ENCODE peak calls at places on chromosome 16, in seven cellular contexts. One of them, this sample, is unnamed.
A peak's percentile ranks its signal among the peaks of the same experiment; 100 is the strongest.

GRCh38 chr16:14110728-14111251 is 39.7 kb downstream of the MRTFB start:
- DNase-seq in upper lobe of right lung: no peak
- DNase-seq in fibroblast of mammary gland: no peak
- DNase-seq in uterus: no peak
- DNase-seq in foreskin fibroblast: no peak
- DNase-seq in lower lobe of right lung: no peak
- DNase-seq in bronchial epithelial cell: no peak
- DNase-seq in this sample: no peak

GRCh38 chr16:68113059-68113757 is 28.0 kb downstream of the NFATC3 start:
- DNase-seq in upper lobe of right lung: no peak
- DNase-seq in fibroblast of mammary gland: no peak
- DNase-seq in uterus: no peak
- DNase-seq in foreskin fibroblast: no peak
- DNase-seq in lower lobe of right lung: no peak
- DNase-seq in bronchial epithelial cell: no peak
- DNase-seq in this sample: no peak

GRCh38 chr16:57708168-57708567 is 13.6 kb downstream of the DRC7 start:
- DNase-seq in upper lobe of right lung: no peak
- DNase-seq in fibroblast of mammary gland: no peak
- DNase-seq in uterus: no peak
- DNase-seq in foreskin fibroblast: no peak
- DNase-seq in lower lobe of right lung: no peak
- DNase-seq in bronchial epithelial cell: no peak
- DNase-seq in this sample: no peak

GRCh38 chr16:89044394-89045180 is 49.1 kb upstream of the ACSF3 start:
- DNase-seq in upper lobe of right lung: peak; percentile 53
- DNase-seq in fibroblast of mammary gland: no peak
- DNase-seq in uterus: no peak
- DNase-seq in foreskin fibroblast: no peak
- DNase-seq in lower lobe of right lung: peak; percentile 20
- DNase-seq in bronchial epithelial cell: no peak
- DNase-seq in this sample: no peak

GRCh38 chr16:20774703-20775362 is 11.0 kb downstream of the ACSM3 start:
- DNase-seq in upper lobe of right lung: peak; percentile 87
- DNase-seq in fibroblast of mammary gland: peak; percentile 60
- DNase-seq in uterus: no peak
- DNase-seq in foreskin fibroblast: peak; percentile 38
- DNase-seq in lower lobe of right lung: peak; percentile 86
- DNase-seq in bronchial epithelial cell: peak; percentile 82
- DNase-seq in this sample: peak; percentile 83

GRCh38 chr16:4882633-4883285 is 35.5 kb downstream of the UBN1 start:
- DNase-seq in upper lobe of right lung: no peak
- DNase-seq in fibroblast of mammary gland: peak; percentile 59
- DNase-seq in uterus: no peak
- DNase-seq in foreskin fibroblast: peak; percentile 35
- DNase-seq in lower lobe of right lung: no peak
- DNase-seq in bronchial epithelial cell: peak; percentile 83
- DNase-seq in this sample: peak; percentile 78

GRCh38 chr16:14372471-14372870 is 257.6 kb downstream of the PARN start:
- DNase-seq in upper lobe of right lung: no peak
- DNase-seq in fibroblast of mammary gland: no peak
- DNase-seq in uterus: no peak
- DNase-seq in foreskin fibroblast: no peak
- DNase-seq in lower lobe of right lung: no peak
- DNase-seq in bronchial epithelial cell: no peak
- DNase-seq in this sample: no peak

GRCh38 chr16:56726926-56727325 is 3.0 kb upstream of the NUP93 start:
- DNase-seq in upper lobe of right lung: no peak
- DNase-seq in fibroblast of mammary gland: no peak
- DNase-seq in uterus: no peak
- DNase-seq in foreskin fibroblast: no peak
- DNase-seq in lower lobe of right lung: no peak
- DNase-seq in bronchial epithelial cell: no peak
- DNase-seq in this sample: no peak

GRCh38 chr16:27268376-27269299 is at the start of gene NSMCE1:
- DNase-seq in upper lobe of right lung: peak; percentile 99
- DNase-seq in fibroblast of mammary gland: peak; percentile 96
- DNase-seq in uterus: peak; percentile 98
- DNase-seq in foreskin fibroblast: peak; percentile 96
- DNase-seq in lower lobe of right lung: peak; percentile 98
- DNase-seq in bronchial epithelial cell: peak; percentile 84
- DNase-seq in this sample: peak; percentile 94

GRCh38 chr16:77220427-77220826 is 21.2 kb downstream of the SYCE1L start:
- DNase-seq in upper lobe of right lung: no peak
- DNase-seq in fibroblast of mammary gland: no peak
- DNase-seq in uterus: no peak
- DNase-seq in foreskin fibroblast: no peak
- DNase-seq in lower lobe of right lung: no peak
- DNase-seq in bronchial epithelial cell: no peak
- DNase-seq in this sample: no peak

GRCh38 chr16:77219437-77219836 is 20.2 kb downstream of the SYCE1L start:
- DNase-seq in upper lobe of right lung: no peak
- DNase-seq in fibroblast of mammary gland: no peak
- DNase-seq in uterus: no peak
- DNase-seq in foreskin fibroblast: no peak
- DNase-seq in lower lobe of right lung: no peak
- DNase-seq in bronchial epithelial cell: peak; percentile 78
- DNase-seq in this sample: peak; percentile 44

GRCh38 chr16:77221482-77221881 is 22.3 kb downstream of the SYCE1L start:
- DNase-seq in upper lobe of right lung: no peak
- DNase-seq in fibroblast of mammary gland: no peak
- DNase-seq in uterus: no peak
- DNase-seq in foreskin fibroblast: no peak
- DNase-seq in lower lobe of right lung: no peak
- DNase-seq in bronchial epithelial cell: no peak
- DNase-seq in this sample: no peak

GRCh38 chr16:77225182-77225581 is 26.0 kb downstream of the SYCE1L start:
- DNase-seq in upper lobe of right lung: no peak
- DNase-seq in fibroblast of mammary gland: no peak
- DNase-seq in uterus: no peak
- DNase-seq in foreskin fibroblast: no peak
- DNase-seq in lower lobe of right lung: no peak
- DNase-seq in bronchial epithelial cell: no peak
- DNase-seq in this sample: no peak

DNA sequence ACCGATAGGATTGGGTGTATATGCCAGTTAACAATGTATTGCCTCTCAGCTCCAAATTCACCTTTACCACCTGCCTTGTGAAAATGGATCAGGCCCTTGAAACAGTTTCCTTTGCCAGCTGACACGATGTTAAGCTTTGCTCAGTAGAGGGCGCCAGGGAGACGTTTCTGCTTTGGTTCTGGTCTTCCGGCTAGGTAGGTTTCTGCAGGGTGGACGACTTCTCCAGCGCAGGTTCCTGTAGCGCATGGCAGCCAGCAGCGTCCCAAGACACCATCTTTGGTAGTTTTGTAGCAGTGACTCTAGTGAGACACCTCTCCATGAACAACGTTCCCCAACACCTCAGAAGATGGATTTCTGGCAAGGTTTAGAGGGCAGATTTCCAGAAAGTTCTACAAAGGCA is 24.0 kb downstream of the SYCE1L start:
- DNase-seq in upper lobe of right lung: no peak
- DNase-seq in fibroblast of mammary gland: no peak
- DNase-seq in uterus: no peak
- DNase-seq in foreskin fibroblast: no peak
- DNase-seq in lower lobe of right lung: no peak
- DNase-seq in bronchial epithelial cell: no peak
- DNase-seq in this sample: no peak
- TF ChIP-seq CTCF in upper lobe of right lung: peak; percentile 27
- TF ChIP-seq CTCF in fibroblast of mammary gland: peak; percentile 47
- TF ChIP-seq CTCF in uterus: no peak
- TF ChIP-seq CTCF in foreskin fibroblast: peak; percentile 11
- TF ChIP-seq CTCF in lower lobe of right lung: no peak
- TF ChIP-seq CTCF in bronchial epithelial cell: peak; percentile 28
- TF ChIP-seq CTCF in this sample: peak; percentile 32

DNA sequence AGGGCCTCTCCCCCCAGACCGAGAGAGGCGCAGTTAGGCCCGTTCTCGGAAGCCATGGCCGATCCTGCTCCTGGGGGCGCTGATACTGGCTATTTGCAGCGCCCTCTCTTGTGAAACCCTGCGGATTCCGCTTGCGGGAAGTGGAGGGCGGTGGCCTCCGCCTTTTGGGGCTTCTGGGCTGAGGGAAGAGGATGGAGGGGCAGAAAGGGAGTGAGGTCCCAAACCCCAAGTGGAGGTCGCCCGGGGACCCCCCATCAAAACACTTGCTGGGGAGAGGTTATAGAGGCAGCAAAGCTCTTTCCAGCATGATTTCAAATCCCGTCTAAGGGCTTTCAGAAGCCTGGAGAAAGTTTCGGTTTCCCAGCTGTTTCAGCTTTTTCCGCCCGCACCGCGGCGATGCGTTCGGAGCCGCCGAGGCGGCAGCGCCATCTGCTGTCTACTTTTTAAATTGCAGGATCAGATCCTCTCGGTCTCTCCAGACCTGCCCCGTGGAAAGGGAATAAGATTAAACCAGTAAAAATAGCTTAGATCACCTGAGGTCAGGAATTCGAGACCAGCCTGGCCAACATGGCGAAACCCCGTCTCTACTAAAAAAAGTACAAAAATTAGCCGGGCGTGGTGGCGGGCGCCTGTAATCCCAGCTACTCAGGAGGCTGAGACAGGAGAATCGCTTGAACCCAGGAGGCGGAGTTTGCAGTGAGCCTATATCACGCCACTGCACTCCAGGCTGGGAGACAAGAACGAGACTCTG is 15.8 kb downstream of the SNX20 start:
- DNase-seq in upper lobe of right lung: peak; percentile 88
- DNase-seq in fibroblast of mammary gland: peak; percentile 64
- DNase-seq in uterus: peak; percentile 85
- DNase-seq in foreskin fibroblast: peak; percentile 53
- DNase-seq in lower lobe of right lung: peak; percentile 83
- DNase-seq in bronchial epithelial cell: peak; percentile 44
- DNase-seq in this sample: peak; percentile 62
- H3K4me3 ChIP-seq in upper lobe of right lung: peak overlapping the region; percentile 59
- H3K4me3 ChIP-seq in fibroblast of mammary gland: peak overlapping the region; percentile 55
- H3K4me3 ChIP-seq in uterus: peak overlapping the region; percentile 39
- H3K4me3 ChIP-seq in foreskin fibroblast: peak overlapping the region; percentile 55
- H3K4me3 ChIP-seq in lower lobe of right lung: peak overlapping the region; percentile 58
- H3K4me3 ChIP-seq in bronchial epithelial cell: peak overlapping the region; percentile 5
- H3K4me3 ChIP-seq in this sample: peak overlapping the region; percentile 45

DNA sequence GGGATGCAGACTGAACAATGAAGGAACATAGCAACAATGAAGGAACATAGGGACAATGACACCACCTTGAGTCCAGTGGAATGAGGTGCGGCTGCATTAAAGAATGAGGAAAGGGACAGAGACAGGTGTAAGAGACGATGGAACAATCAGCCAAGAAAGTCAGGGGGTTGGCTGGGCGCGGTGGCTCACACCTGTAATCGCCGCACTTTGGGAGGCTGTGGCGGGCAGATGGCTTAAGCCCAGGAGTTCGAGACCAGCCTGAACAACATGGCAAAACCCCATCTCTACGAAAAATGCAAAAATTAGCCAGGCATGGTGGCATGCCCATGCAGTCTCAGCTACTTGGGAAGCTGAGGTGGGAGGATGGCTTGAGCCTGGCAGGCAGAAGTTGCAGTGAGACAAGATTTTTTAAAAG is 13.6 kb upstream of the CBFB start:
- DNase-seq in upper lobe of right lung: peak; percentile 57
- DNase-seq in fibroblast of mammary gland: no peak
- DNase-seq in uterus: no peak
- DNase-seq in foreskin fibroblast: no peak
- DNase-seq in lower lobe of right lung: peak; percentile 30
- DNase-seq in bronchial epithelial cell: no peak
- DNase-seq in this sample: no peak
- TF ChIP-seq CTCF in upper lobe of right lung: no peak
- TF ChIP-seq CTCF in fibroblast of mammary gland: peak; percentile 1
- TF ChIP-seq CTCF in uterus: no peak
- TF ChIP-seq CTCF in foreskin fibroblast: no peak
- TF ChIP-seq CTCF in lower lobe of right lung: no peak
- TF ChIP-seq CTCF in bronchial epithelial cell: no peak
- TF ChIP-seq CTCF in this sample: peak; percentile 32

GRCh38 chr16:28575446-28576109 is 21.3 kb downstream of the SULT1A2 start:
- DNase-seq in upper lobe of right lung: no peak
- DNase-seq in fibroblast of mammary gland: no peak
- DNase-seq in uterus: no peak
- DNase-seq in foreskin fibroblast: no peak
- DNase-seq in lower lobe of right lung: no peak
- DNase-seq in bronchial epithelial cell: no peak
- DNase-seq in this sample: no peak
- H3K4me3 ChIP-seq in upper lobe of right lung: no peak overlapping the region
- H3K4me3 ChIP-seq in fibroblast of mammary gland: no peak overlapping the region
- H3K4me3 ChIP-seq in uterus: no peak overlapping the region
- H3K4me3 ChIP-seq in foreskin fibroblast: no peak overlapping the region
- H3K4me3 ChIP-seq in lower lobe of right lung: no peak overlapping the region
- H3K4me3 ChIP-seq in bronchial epithelial cell: no peak overlapping the region
- H3K4me3 ChIP-seq in this sample: no peak overlapping the region

DNA sequence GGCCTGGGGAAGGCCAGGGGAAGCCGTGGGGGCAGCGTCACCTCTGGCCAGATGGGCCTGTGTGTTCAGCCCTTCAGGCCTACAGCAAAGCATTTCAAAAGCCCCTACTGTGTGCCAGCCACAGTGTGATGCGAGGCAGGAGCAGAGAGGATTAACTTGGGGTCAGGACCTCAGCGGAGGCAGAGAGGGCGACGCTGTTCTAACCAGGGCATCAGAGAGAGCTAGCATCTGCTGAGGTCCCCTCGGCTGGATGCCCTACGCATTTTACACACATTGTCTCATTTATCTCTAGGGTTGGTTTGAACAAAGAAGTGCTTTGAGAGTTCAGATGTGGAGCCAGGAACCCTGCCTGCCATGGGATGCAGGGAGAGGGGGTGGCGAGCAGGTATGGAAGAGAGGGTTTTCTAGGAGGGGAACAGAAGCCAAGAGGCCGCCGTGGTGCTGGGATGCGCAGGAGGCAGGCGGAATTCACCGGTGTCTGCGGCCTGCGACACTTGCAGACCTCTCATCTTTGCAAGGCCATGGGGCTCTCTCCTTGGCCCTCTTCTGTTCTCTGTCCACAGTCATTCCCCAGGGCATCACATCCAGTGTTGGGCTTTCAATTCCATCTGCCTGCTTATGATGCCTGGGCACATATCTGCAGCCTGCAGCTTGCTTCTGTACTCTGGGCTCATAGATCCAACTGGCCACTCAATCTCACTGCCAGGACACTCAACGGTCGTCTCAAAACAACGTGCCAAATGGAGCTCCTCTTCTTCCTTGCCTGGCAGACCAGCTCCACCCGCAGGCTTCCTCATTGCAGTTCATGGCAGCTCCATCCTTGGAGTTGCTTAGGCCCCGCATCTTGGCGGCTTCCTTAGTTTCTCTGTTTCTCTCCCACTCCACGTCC is 8.1 kb upstream of the NKD1 start:
- DNase-seq in upper lobe of right lung: no peak
- DNase-seq in fibroblast of mammary gland: no peak
- DNase-seq in uterus: no peak
- DNase-seq in foreskin fibroblast: no peak
- DNase-seq in lower lobe of right lung: no peak
- DNase-seq in bronchial epithelial cell: no peak
- DNase-seq in this sample: no peak
- TF ChIP-seq CTCF in upper lobe of right lung: no peak
- TF ChIP-seq CTCF in fibroblast of mammary gland: no peak
- TF ChIP-seq CTCF in uterus: no peak
- TF ChIP-seq CTCF in foreskin fibroblast: no peak
- TF ChIP-seq CTCF in lower lobe of right lung: no peak
- TF ChIP-seq CTCF in bronchial epithelial cell: no peak
- TF ChIP-seq CTCF in this sample: no peak

GRCh38 chr16:83900611-83901010 is 1.7 kb downstream of the MLYCD start:
- DNase-seq in upper lobe of right lung: no peak
- DNase-seq in fibroblast of mammary gland: no peak
- DNase-seq in uterus: no peak
- DNase-seq in foreskin fibroblast: no peak
- DNase-seq in lower lobe of right lung: no peak
- DNase-seq in bronchial epithelial cell: no peak
- DNase-seq in this sample: no peak
- H3K4me3 ChIP-seq in upper lobe of right lung: peak overlapping the region; percentile 5
- H3K4me3 ChIP-seq in fibroblast of mammary gland: no peak overlapping the region
- H3K4me3 ChIP-seq in uterus: no peak overlapping the region
- H3K4me3 ChIP-seq in foreskin fibroblast: no peak overlapping the region
- H3K4me3 ChIP-seq in lower lobe of right lung: no peak overlapping the region
- H3K4me3 ChIP-seq in bronchial epithelial cell: no peak overlapping the region
- H3K4me3 ChIP-seq in this sample: no peak overlapping the region

GRCh38 chr16:50490828-50491227 is 57.4 kb upstream of the NKD1 start:
- DNase-seq in upper lobe of right lung: no peak
- DNase-seq in fibroblast of mammary gland: no peak
- DNase-seq in uterus: no peak
- DNase-seq in foreskin fibroblast: no peak
- DNase-seq in lower lobe of right lung: no peak
- DNase-seq in bronchial epithelial cell: no peak
- DNase-seq in this sample: no peak
- TF ChIP-seq CTCF in upper lobe of right lung: no peak
- TF ChIP-seq CTCF in fibroblast of mammary gland: no peak
- TF ChIP-seq CTCF in uterus: no peak
- TF ChIP-seq CTCF in foreskin fibroblast: no peak
- TF ChIP-seq CTCF in lower lobe of right lung: no peak
- TF ChIP-seq CTCF in bronchial epithelial cell: no peak
- TF ChIP-seq CTCF in this sample: no peak

This sample was measured in epithelial cell of esophagus.